ENCODE peak calls at places on chromosomes 16 and 17, in eight cellular contexts. One of them, this sample, is unnamed.

GRCh38 chr17:17231621-17232302 is 5.2 kb downstream of the FLCN start:
- DNase-seq in stomach: no peak
- DNase-seq in psoas muscle: no peak
- DNase-seq in mammary epithelial cell: no peak
- DNase-seq in heart right ventricle: no peak
- DNase-seq in gastrocnemius medialis: no peak
- DNase-seq in cardiac muscle cell: no peak
- DNase-seq in uterus: no peak
- DNase-seq in this sample: no peak

GRCh38 chr17:31394544-31394943 is 3.1 kb downstream of the RAB11FIP4 start:
- DNase-seq in stomach: peak
- DNase-seq in psoas muscle: no peak
- DNase-seq in mammary epithelial cell: no peak
- DNase-seq in heart right ventricle: peak
- DNase-seq in gastrocnemius medialis: no peak
- DNase-seq in cardiac muscle cell: peak
- DNase-seq in uterus: peak
- DNase-seq in this sample: peak

GRCh38 chr17:9935408-9935807 is 30.3 kb upstream of the RCVRN start:
- DNase-seq in stomach: no peak
- DNase-seq in psoas muscle: peak
- DNase-seq in mammary epithelial cell: no peak
- DNase-seq in heart right ventricle: peak
- DNase-seq in gastrocnemius medialis: peak
- DNase-seq in cardiac muscle cell: peak
- DNase-seq in uterus: no peak
- DNase-seq in this sample: no peak

GRCh38 chr16:64152010-64152767 is 969.7 kb downstream of the CDH11 start:
- DNase-seq in stomach: no peak
- DNase-seq in psoas muscle: no peak
- DNase-seq in mammary epithelial cell: no peak
- DNase-seq in heart right ventricle: no peak
- DNase-seq in gastrocnemius medialis: no peak
- DNase-seq in cardiac muscle cell: no peak
- DNase-seq in uterus: no peak
- DNase-seq in this sample: no peak

GRCh38 chr17:73522107-73522506 is 122.1 kb downstream of the SDK2 start:
- DNase-seq in stomach: no peak
- DNase-seq in psoas muscle: peak
- DNase-seq in mammary epithelial cell: no peak
- DNase-seq in heart right ventricle: no peak
- DNase-seq in gastrocnemius medialis: no peak
- DNase-seq in cardiac muscle cell: no peak
- DNase-seq in uterus: no peak
- DNase-seq in this sample: no peak

GRCh38 chr17:34220776-34221390 is 34.2 kb upstream of the CCL2 start:
- DNase-seq in stomach: no peak
- DNase-seq in psoas muscle: no peak
- DNase-seq in mammary epithelial cell: no peak
- DNase-seq in heart right ventricle: no peak
- DNase-seq in gastrocnemius medialis: peak
- DNase-seq in cardiac muscle cell: peak
- DNase-seq in uterus: no peak
- DNase-seq in this sample: no peak

GRCh38 chr17:5694507-5694906 is 110.2 kb upstream of the NLRP1 start:
- DNase-seq in stomach: no peak
- DNase-seq in psoas muscle: no peak
- DNase-seq in mammary epithelial cell: no peak
- DNase-seq in heart right ventricle: no peak
- DNase-seq in gastrocnemius medialis: no peak
- DNase-seq in cardiac muscle cell: no peak
- DNase-seq in uterus: no peak
- DNase-seq in this sample: no peak

GRCh38 chr16:67678354-67679023 is 11.9 kb downstream of the C16orf86 start:
- DNase-seq in stomach: no peak
- DNase-seq in psoas muscle: no peak
- DNase-seq in mammary epithelial cell: no peak
- DNase-seq in heart right ventricle: no peak
- DNase-seq in gastrocnemius medialis: no peak
- DNase-seq in cardiac muscle cell: no peak
- DNase-seq in uterus: no peak
- DNase-seq in this sample: no peak

GRCh38 chr16:76910931-76911330 is 280.1 kb upstream of the MON1B start:
- DNase-seq in stomach: no peak
- DNase-seq in psoas muscle: no peak
- DNase-seq in mammary epithelial cell: peak
- DNase-seq in heart right ventricle: no peak
- DNase-seq in gastrocnemius medialis: no peak
- DNase-seq in cardiac muscle cell: peak
- DNase-seq in uterus: no peak
- DNase-seq in this sample: no peak

GRCh38 chr16:70430667-70431536 is 8.0 kb downstream of the ST3GAL2 start:
- DNase-seq in stomach: no peak
- DNase-seq in psoas muscle: no peak
- DNase-seq in mammary epithelial cell: no peak
- DNase-seq in heart right ventricle: no peak
- DNase-seq in gastrocnemius medialis: no peak
- DNase-seq in cardiac muscle cell: no peak
- DNase-seq in uterus: no peak
- DNase-seq in this sample: no peak

GRCh38 chr17:49845210-49845782 is 2.6 kb downstream of the TAC4 start:
- DNase-seq in stomach: no peak
- DNase-seq in psoas muscle: no peak
- DNase-seq in mammary epithelial cell: no peak
- DNase-seq in heart right ventricle: peak
- DNase-seq in gastrocnemius medialis: peak
- DNase-seq in cardiac muscle cell: peak
- DNase-seq in uterus: no peak
- DNase-seq in this sample: no peak

GRCh38 chr17:18256351-18256750 is 2.2 kb downstream of the FLII start:
- DNase-seq in stomach: no peak
- DNase-seq in psoas muscle: no peak
- DNase-seq in mammary epithelial cell: no peak
- DNase-seq in heart right ventricle: no peak
- DNase-seq in gastrocnemius medialis: no peak
- DNase-seq in cardiac muscle cell: no peak
- DNase-seq in uterus: no peak
- DNase-seq in this sample: no peak

GRCh38 chr16:67666032-67666537 is 465 bp downstream of the ENKD1 start:
- DNase-seq in stomach: no peak
- DNase-seq in psoas muscle: peak
- DNase-seq in mammary epithelial cell: no peak
- DNase-seq in heart right ventricle: peak
- DNase-seq in gastrocnemius medialis: no peak
- DNase-seq in cardiac muscle cell: peak
- DNase-seq in uterus: peak
- DNase-seq in this sample: no peak

GRCh38 chr16:31009894-31010293 is 544 bp downstream of the STX1B start:
- DNase-seq in stomach: no peak
- DNase-seq in psoas muscle: no peak
- DNase-seq in mammary epithelial cell: no peak
- DNase-seq in heart right ventricle: no peak
- DNase-seq in gastrocnemius medialis: no peak
- DNase-seq in cardiac muscle cell: no peak
- DNase-seq in uterus: no peak
- DNase-seq in this sample: no peak

GRCh38 chr17:76278952-76279741 is 14.0 kb downstream of the UBALD2 start:
- DNase-seq in stomach: peak
- DNase-seq in psoas muscle: peak
- DNase-seq in mammary epithelial cell: peak
- DNase-seq in heart right ventricle: peak
- DNase-seq in gastrocnemius medialis: peak
- DNase-seq in cardiac muscle cell: peak
- DNase-seq in uterus: peak
- DNase-seq in this sample: peak

GRCh38 chr17:43573579-43574321 is 27.6 kb upstream of the ETV4 start:
- DNase-seq in stomach: no peak
- DNase-seq in psoas muscle: no peak
- DNase-seq in mammary epithelial cell: no peak
- DNase-seq in heart right ventricle: no peak
- DNase-seq in gastrocnemius medialis: no peak
- DNase-seq in cardiac muscle cell: no peak
- DNase-seq in uterus: no peak
- DNase-seq in this sample: no peak

GRCh38 chr16:47925811-47926460 is 229.9 kb downstream of the ABCC12 start:
- DNase-seq in stomach: no peak
- DNase-seq in psoas muscle: no peak
- DNase-seq in mammary epithelial cell: peak
- DNase-seq in heart right ventricle: no peak
- DNase-seq in gastrocnemius medialis: no peak
- DNase-seq in cardiac muscle cell: no peak
- DNase-seq in uterus: no peak
- DNase-seq in this sample: no peak

GRCh38 chr16:56269824-56270684 is 78.8 kb downstream of the GNAO1 start:
- DNase-seq in stomach: no peak
- DNase-seq in psoas muscle: no peak
- DNase-seq in mammary epithelial cell: no peak
- DNase-seq in heart right ventricle: peak
- DNase-seq in gastrocnemius medialis: peak
- DNase-seq in cardiac muscle cell: peak
- DNase-seq in uterus: no peak
- DNase-seq in this sample: no peak

GRCh38 chr17:61498042-61498441 is 45.8 kb downstream of the TBX4 start:
- DNase-seq in stomach: no peak
- DNase-seq in psoas muscle: no peak
- DNase-seq in mammary epithelial cell: no peak
- DNase-seq in heart right ventricle: no peak
- DNase-seq in gastrocnemius medialis: no peak
- DNase-seq in cardiac muscle cell: no peak
- DNase-seq in uterus: no peak
- DNase-seq in this sample: no peak

GRCh38 chr17:47973541-47973940 is 2.6 kb downstream of the CDK5RAP3 start:
- DNase-seq in stomach: no peak
- DNase-seq in psoas muscle: no peak
- DNase-seq in mammary epithelial cell: no peak
- DNase-seq in heart right ventricle: no peak
- DNase-seq in gastrocnemius medialis: no peak
- DNase-seq in cardiac muscle cell: no peak
- DNase-seq in uterus: no peak
- DNase-seq in this sample: no peak
- H3K4me3 ChIP-seq in stomach: no peak
- H3K4me3 ChIP-seq in psoas muscle: no peak
- H3K4me3 ChIP-seq in mammary epithelial cell: no peak
- H3K4me3 ChIP-seq in heart right ventricle: no peak
- H3K4me3 ChIP-seq in gastrocnemius medialis: no peak
- H3K4me3 ChIP-seq in cardiac muscle cell: no peak
- H3K4me3 ChIP-seq in uterus: no peak
- H3K4me3 ChIP-seq in this sample: no peak

GRCh38 chr16:57382535-57383275 is 10.4 kb downstream of the CX3CL1 start:
- DNase-seq in stomach: no peak
- DNase-seq in psoas muscle: no peak
- DNase-seq in mammary epithelial cell: no peak
- DNase-seq in heart right ventricle: no peak
- DNase-seq in gastrocnemius medialis: no peak
- DNase-seq in cardiac muscle cell: no peak
- DNase-seq in uterus: no peak
- DNase-seq in this sample: no peak
- TF ChIP-seq CTCF in stomach: no peak
- TF ChIP-seq CTCF in psoas muscle: no peak
- TF ChIP-seq CTCF in mammary epithelial cell: no peak
- TF ChIP-seq CTCF in heart right ventricle: no peak
- TF ChIP-seq CTCF in gastrocnemius medialis: no peak
- TF ChIP-seq CTCF in cardiac muscle cell: no peak
- TF ChIP-seq CTCF in uterus: no peak
- TF ChIP-seq CTCF in this sample: no peak

GRCh38 chr17:82228278-82228841 is 482 bp upstream of the SLC16A3 start:
- DNase-seq in stomach: peak
- DNase-seq in psoas muscle: peak
- DNase-seq in mammary epithelial cell: no peak
- DNase-seq in heart right ventricle: peak
- DNase-seq in gastrocnemius medialis: no peak
- DNase-seq in cardiac muscle cell: peak
- DNase-seq in uterus: no peak
- DNase-seq in this sample: no peak
- H3K4me3 ChIP-seq in stomach: peak
- H3K4me3 ChIP-seq in psoas muscle: peak
- H3K4me3 ChIP-seq in mammary epithelial cell: peak
- H3K4me3 ChIP-seq in heart right ventricle: peak
- H3K4me3 ChIP-seq in gastrocnemius medialis: peak
- H3K4me3 ChIP-seq in cardiac muscle cell: peak
- H3K4me3 ChIP-seq in uterus: peak
- H3K4me3 ChIP-seq in this sample: peak

GRCh38 chr16:19883296-19883951 is 1.2 kb downstream of the GPRC5B start:
- DNase-seq in stomach: peak
- DNase-seq in psoas muscle: peak
- DNase-seq in mammary epithelial cell: no peak
- DNase-seq in heart right ventricle: peak
- DNase-seq in gastrocnemius medialis: peak
- DNase-seq in cardiac muscle cell: peak
- DNase-seq in uterus: peak
- DNase-seq in this sample: no peak

GRCh38 chr16:19884021-19884485 is 595 bp downstream of the GPRC5B start:
- DNase-seq in stomach: peak
- DNase-seq in psoas muscle: peak
- DNase-seq in mammary epithelial cell: no peak
- DNase-seq in heart right ventricle: peak
- DNase-seq in gastrocnemius medialis: peak
- DNase-seq in cardiac muscle cell: no peak
- DNase-seq in uterus: peak
- DNase-seq in this sample: no peak

GRCh38 chr16:19885456-19886060 is 910 bp upstream of the GPRC5B start:
- DNase-seq in stomach: no peak
- DNase-seq in psoas muscle: peak
- DNase-seq in mammary epithelial cell: no peak
- DNase-seq in heart right ventricle: no peak
- DNase-seq in gastrocnemius medialis: peak
- DNase-seq in cardiac muscle cell: peak
- DNase-seq in uterus: peak
- DNase-seq in this sample: no peak

GRCh38 chr16:19886061-19886792 is 1.6 kb upstream of the GPRC5B start:
- DNase-seq in stomach: peak
- DNase-seq in psoas muscle: peak
- DNase-seq in mammary epithelial cell: peak
- DNase-seq in heart right ventricle: peak
- DNase-seq in gastrocnemius medialis: peak
- DNase-seq in cardiac muscle cell: peak
- DNase-seq in uterus: peak
- DNase-seq in this sample: peak

DNA sequence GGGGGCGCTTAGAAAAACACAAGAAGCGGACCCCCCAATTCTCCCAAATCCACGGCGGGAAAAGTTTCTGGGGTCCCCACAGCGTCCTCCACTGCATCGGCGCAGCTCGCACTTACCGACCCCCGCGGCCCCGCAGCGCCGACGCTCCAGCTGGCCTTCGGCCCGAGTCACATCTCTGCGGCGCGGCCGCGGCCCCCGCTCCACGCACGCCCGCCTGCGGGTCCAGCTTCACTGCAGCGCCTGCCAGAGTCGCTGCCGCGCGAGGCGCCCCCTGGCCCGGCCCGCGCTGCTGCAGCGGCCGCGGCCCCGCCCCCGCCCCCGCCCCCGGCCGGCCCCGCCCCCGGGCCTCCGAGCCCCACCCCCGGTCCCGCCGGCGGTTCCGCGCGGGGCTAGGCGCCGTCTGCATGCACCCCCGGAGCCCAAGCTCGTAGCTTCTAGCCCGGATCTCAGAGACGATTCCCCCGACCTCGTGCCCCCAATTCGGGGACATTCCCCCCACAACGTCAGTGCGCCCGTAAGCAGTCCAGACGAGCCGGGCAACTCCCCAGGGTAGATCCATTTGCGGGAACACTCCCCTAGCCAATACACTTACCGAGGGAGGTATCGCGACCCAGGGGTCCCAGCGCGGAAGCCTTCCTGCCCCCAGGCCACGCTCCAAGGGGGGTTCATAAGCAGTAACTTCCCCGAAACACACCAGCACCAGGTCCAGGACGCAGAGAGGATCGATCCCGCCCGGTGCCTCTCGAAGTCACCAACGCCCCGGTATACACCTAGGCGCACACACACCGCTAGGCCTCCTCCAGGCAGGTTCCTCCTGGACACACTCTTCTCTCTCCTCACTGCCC is at the start of gene GPRC5B:
- DNase-seq in stomach: peak
- DNase-seq in psoas muscle: peak
- DNase-seq in mammary epithelial cell: no peak
- DNase-seq in heart right ventricle: peak
- DNase-seq in gastrocnemius medialis: peak
- DNase-seq in cardiac muscle cell: peak
- DNase-seq in uterus: peak
- DNase-seq in this sample: no peak
- TF ChIP-seq CTCF in stomach: no peak
- TF ChIP-seq CTCF in psoas muscle: peak
- TF ChIP-seq CTCF in mammary epithelial cell: no peak
- TF ChIP-seq CTCF in heart right ventricle: no peak
- TF ChIP-seq CTCF in gastrocnemius medialis: no peak
- TF ChIP-seq CTCF in cardiac muscle cell: no peak
- TF ChIP-seq CTCF in uterus: no peak
- TF ChIP-seq CTCF in this sample: no peak